ENCODE peak calls at places on chromosomes 2 and 18, in four cellular contexts. C, N, L and O are unnamed samples.
A peak's percentile ranks its signal among the peaks of the same experiment; 100 is the strongest.

GRCh38 chr2:205858781-205859478 is 176.6 kb downstream of the NRP2 start:
- DNase-seq in C (no peak), N (no peak), L (no peak), O (no peak)

GRCh38 chr2:10318345-10318744 is 15.6 kb downstream of the HPCAL1 start:
- DNase-seq in C (no peak), N (no peak), L (no peak), O (no peak)

GRCh38 chr2:215784371-215784783 is 229.0 kb downstream of the MREG start:
- DNase-seq in C (no peak), N (no peak), L (no peak), O (no peak)

GRCh38 chr2:233414777-233415570 is 60.7 kb downstream of the DGKD start:
- DNase-seq in C (no peak), N (peak; percentile 34), L (no peak), O (peak; percentile 81)

GRCh38 chr2:223901854-223902253 is 43.3 kb downstream of the WDFY1 start:
- DNase-seq in C (no peak), N (no peak), L (no peak), O (no peak)

GRCh38 chr2:21270658-21271057 is 146.9 kb downstream of the TDRD15 start:
- DNase-seq in C (no peak), N (no peak), L (no peak), O (no peak)

GRCh38 chr2:27095745-27096651 is 9.4 kb downstream of the KHK start:
- DNase-seq in C (no peak), N (no peak), L (peak; percentile 85), O (peak; percentile 65)

GRCh38 chr18:23307567-23308295 is 145.4 kb upstream of the RIOK3 start:
- DNase-seq in C (no peak), N (no peak), L (peak; percentile 50), O (peak; percentile 59)

GRCh38 chr2:238761802-238762373 is 86.0 kb upstream of the TWIST2 start:
- DNase-seq in C (no peak), N (no peak), L (no peak), O (peak; percentile 11)

GRCh38 chr2:119683074-119683716 is 4.2 kb downstream of the TMEM177 start:
- DNase-seq in C (no peak), N (no peak), L (no peak), O (no peak)

DNA sequence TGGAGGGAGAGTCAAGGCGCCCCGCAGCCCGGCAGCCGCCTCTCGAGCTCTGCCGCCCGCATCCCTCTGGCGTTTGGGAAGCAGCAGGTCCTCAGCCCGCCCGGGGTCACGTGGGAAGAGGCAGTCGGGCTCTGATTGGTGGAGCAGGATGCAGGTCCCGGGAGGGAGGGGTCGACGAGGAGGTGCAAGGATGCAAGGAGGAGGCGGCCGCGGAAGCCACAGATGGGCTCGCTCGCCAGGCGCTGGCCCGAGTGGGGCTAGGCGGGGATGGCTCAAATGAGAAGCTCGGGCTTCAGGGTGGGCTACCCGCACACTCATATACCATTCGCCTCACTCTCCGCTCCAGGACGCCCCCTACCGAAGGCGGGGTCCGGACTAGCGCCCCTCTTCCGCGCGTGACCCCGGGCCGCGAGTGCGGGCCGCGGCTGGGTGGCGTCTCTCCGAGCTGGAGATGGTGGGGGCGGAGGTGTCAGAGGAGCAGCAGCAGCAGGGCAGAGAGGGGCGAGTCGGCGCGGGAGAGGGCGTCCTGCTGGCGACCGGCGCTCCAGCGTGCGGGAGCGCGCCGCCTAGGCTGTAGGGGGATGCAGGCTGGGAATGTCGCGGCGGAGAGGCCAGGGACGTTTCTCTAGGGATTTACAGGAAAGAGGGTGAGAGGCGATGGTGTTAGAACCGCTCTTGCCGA is at the start of gene TMEFF2:
- DNase-seq in C (peak; percentile 72), N (no peak), L (peak; percentile 41), O (peak; percentile 67)
- TF ChIP-seq CTCF in C (no peak), N (no peak), L (no peak), O (no peak)

GRCh38 chr2:40256649-40257048 is 195.2 kb downstream of the SLC8A1 start:
- DNase-seq in C (no peak), N (no peak), L (no peak), O (no peak)
- TF ChIP-seq CTCF in C (no peak), N (no peak), L (no peak), O (no peak)

GRCh38 chr2:187054501-187055319 is 205.7 kb upstream of the ZSWIM2 start:
- DNase-seq in C (no peak), N (no peak), L (no peak), O (no peak)
- TF ChIP-seq CTCF in C (no peak), N (no peak), L (no peak), O (no peak)

GRCh38 chr18:4593895-4594294 is 138.8 kb upstream of the DLGAP1 start:
- DNase-seq in C (no peak), N (no peak), L (no peak), O (no peak)

GRCh38 chr18:4603955-4604354 is 148.8 kb upstream of the DLGAP1 start:
- DNase-seq in C (no peak), N (no peak), L (no peak), O (no peak)

GRCh38 chr18:4605222-4605621 is 150.1 kb upstream of the DLGAP1 start:
- DNase-seq in C (no peak), N (no peak), L (no peak), O (no peak)

DNA sequence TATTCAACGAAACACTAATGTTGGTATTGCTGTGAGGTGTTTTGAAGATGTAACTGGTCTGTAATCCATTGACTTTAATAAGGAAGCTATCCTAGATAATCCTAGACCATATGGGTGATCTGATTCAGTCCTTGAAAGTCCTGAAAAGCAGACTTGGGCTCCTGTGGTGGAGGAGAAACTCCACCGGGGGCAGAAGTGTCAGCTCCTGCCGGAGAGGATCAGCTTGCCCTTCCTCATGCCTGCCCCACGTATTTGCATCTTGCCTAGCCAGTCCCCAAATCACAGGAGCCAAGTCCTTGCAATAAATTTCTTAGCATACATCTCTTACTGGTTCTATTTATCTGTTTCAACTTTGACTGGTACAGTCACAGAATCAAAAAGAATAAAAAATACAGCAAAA is 144.2 kb upstream of the DLGAP1 start:
- DNase-seq in C (no peak), N (no peak), L (no peak), O (no peak)
- TF ChIP-seq CTCF in C (no peak), N (no peak), L (no peak), O (no peak)

GRCh38 chr2:107062599-107063196 is 176.7 kb upstream of the ST6GAL2 start:
- DNase-seq in C (no peak), N (no peak), L (no peak), O (no peak)
- TF ChIP-seq CTCF in C (no peak), N (no peak), L (no peak), O (no peak)

GRCh38 chr18:62710417-62710816 is 4.9 kb upstream of the PHLPP1 start:
- DNase-seq in C (no peak), N (no peak), L (no peak), O (no peak)
- TF ChIP-seq CTCF in C (no peak), N (no peak), L (no peak), O (no peak)

GRCh38 chr2:201118957-201119848 is 3.2 kb downstream of the CFLAR start:
- DNase-seq in C (no peak), N (no peak), L (no peak), O (peak; percentile 63)

GRCh38 chr2:201114846-201115245 is 1.1 kb upstream of the CFLAR start:
- DNase-seq in C (no peak), N (no peak), L (no peak), O (no peak)

GRCh38 chr2:201118121-201118956 is 2.4 kb downstream of the CFLAR start:
- DNase-seq in C (peak; percentile 92), N (peak; percentile 71), L (peak; percentile 73), O (peak; percentile 97)

GRCh38 chr2:201116115-201116958 is at the start of gene CFLAR:
- DNase-seq in C (peak; percentile 93), N (peak; percentile 46), L (peak; percentile 80), O (peak; percentile 92)

DNA sequence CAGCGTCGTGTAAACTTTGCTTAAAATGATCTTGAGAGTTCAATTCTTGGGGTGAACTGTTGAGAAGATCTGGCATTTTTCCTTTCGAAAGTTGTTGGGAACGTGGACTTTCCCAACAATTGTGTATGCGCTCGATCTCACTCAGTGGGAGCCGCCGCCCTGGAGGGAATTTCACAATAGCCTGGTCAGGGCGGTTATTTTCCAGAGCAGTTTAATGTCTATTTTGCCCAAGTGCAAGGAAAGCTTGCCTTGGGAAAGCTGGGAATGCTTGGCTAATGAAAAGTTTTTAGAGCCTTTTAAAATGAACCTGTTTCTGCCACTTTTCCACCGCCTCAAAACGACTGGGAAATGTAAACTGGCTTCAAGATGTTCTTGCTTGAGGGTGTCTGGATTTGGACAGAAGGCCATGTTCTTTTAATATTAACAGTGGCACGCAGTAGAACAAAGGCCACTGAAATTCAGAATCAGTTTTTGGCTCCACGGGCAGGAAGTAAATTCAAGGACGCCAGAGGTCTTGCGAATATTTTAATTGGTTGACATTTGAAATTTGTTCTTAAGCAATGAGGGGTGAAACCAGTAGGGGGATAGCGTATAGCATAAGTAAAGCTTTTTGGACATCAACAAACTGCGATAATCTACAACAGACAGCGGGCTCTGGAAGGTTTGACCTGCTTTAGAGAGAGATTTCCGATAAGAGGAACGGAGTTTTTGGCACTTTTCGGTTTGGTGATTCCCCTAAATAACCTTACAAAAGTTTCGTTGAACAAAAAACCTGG is 1.2 kb downstream of the CFLAR start:
- DNase-seq in C (no peak), N (no peak), L (peak; percentile 57), O (peak; percentile 70)
- TF ChIP-seq CTCF in C (peak; percentile 46), N (peak; percentile 45), L (no peak), O (peak; percentile 31)